ENCODE peak calls at places on chromosomes 16 and 17, in six cellular contexts. N is lower lobe of right lung, I is uterus, J is Calu3, M is A549, T is HFFc6. P is an unnamed sample.

GRCh38 chr16:56944954-56945839 is 13.3 kb downstream of the HERPUD1 start:
- DNase-seq in N (no peak), I (no peak), J (no peak), M (no peak), T (no peak), P (no peak)

GRCh38 chr16:66446737-66447136 is 19.6 kb downstream of the BEAN1 start:
- DNase-seq in N (no peak), I (no peak), J (no peak), M (no peak), T (no peak), P (no peak)

GRCh38 chr16:74431516-74431915 is 10.2 kb upstream of the CLEC18B start:
- DNase-seq in N (no peak), I (no peak), J (no peak), M (no peak), T (no peak), P (no peak)

GRCh38 chr17:73531171-73531570 is 113.1 kb downstream of the SDK2 start:
- DNase-seq in N (no peak), I (no peak), J (no peak), M (no peak), T (no peak), P (no peak)

GRCh38 chr17:78477913-78478756 is 99.1 kb downstream of the DNAH17 start:
- DNase-seq in N (no peak), I (no peak), J (no peak), M (no peak), T (no peak), P (no peak)

GRCh38 chr17:39962642-39963220 is at the start of gene GSDMA:
- DNase-seq in N (no peak), I (no peak), J (peak), M (no peak), T (no peak), P (no peak)

GRCh38 chr17:40320771-40321501 is 12.0 kb downstream of the RARA start:
- DNase-seq in N (peak), I (peak), J (no peak), M (no peak), T (no peak), P (no peak)

GRCh38 chr17:261640-262039 is 80.2 kb upstream of the DOC2B start:
- DNase-seq in N (peak), I (peak), J (no peak), M (no peak), T (no peak), P (no peak)

GRCh38 chr16:53952215-53953208 is 248.6 kb downstream of the FTO start:
- DNase-seq in N (no peak), I (no peak), J (no peak), M (no peak), T (no peak), P (no peak)

GRCh38 chr17:57633236-57633635 is 111.9 kb downstream of the CCDC182 start:
- DNase-seq in N (no peak), I (no peak), J (no peak), M (no peak), T (no peak), P (no peak)

GRCh38 chr17:9026741-9027140 is 5.4 kb downstream of the NTN1 start:
- DNase-seq in N (no peak), I (no peak), J (no peak), M (no peak), T (no peak), P (no peak)

GRCh38 chr17:48729335-48730239 is 1.0 kb upstream of the HOXB13 start:
- DNase-seq in N (no peak), I (no peak), J (no peak), M (no peak), T (no peak), P (no peak)

GRCh38 chr16:47311738-47312505 is 148.9 kb downstream of the ITFG1 start:
- DNase-seq in N (no peak), I (no peak), J (peak), M (no peak), T (no peak), P (no peak)

GRCh38 chr17:80859004-80859941 is 132.4 kb upstream of the CHMP6 start:
- DNase-seq in N (no peak), I (peak), J (no peak), M (no peak), T (peak), P (peak)

GRCh38 chr17:77125432-77125901 is 15.3 kb upstream of the SEC14L1 start:
- DNase-seq in N (no peak), I (no peak), J (peak), M (peak), T (peak), P (no peak)

GRCh38 chr16:920722-921121 is 50.1 kb downstream of the LMF1 start:
- DNase-seq in N (no peak), I (peak), J (no peak), M (no peak), T (peak), P (peak)

GRCh38 chr17:52159159-52159809 is 770 bp upstream of the CA10 start:
- DNase-seq in N (no peak), I (no peak), J (no peak), M (no peak), T (no peak), P (no peak)

GRCh38 chr16:69150146-69150865 is 17.9 kb downstream of the UTP4 start:
- DNase-seq in N (no peak), I (peak), J (peak), M (peak), T (peak), P (peak)

GRCh38 chr17:8680850-8681174 is 50.3 kb upstream of the MYH10 start:
- DNase-seq in N (no peak), I (no peak), J (no peak), M (no peak), T (no peak), P (no peak)

GRCh38 chr16:30472328-30472942 is at the start of gene ITGAL:
- DNase-seq in N (peak), I (no peak), J (no peak), M (no peak), T (no peak), P (no peak)

GRCh38 chr17:7586673-7587419 is 3.0 kb downstream of the SOX15 start:
- DNase-seq in N (no peak), I (no peak), J (peak), M (peak), T (no peak), P (no peak)
- TF ChIP-seq CTCF in N (no peak), I (no peak), J (peak), M (peak), T (peak), P (no peak)

GRCh38 chr17:63498621-63499195 is 21.8 kb downstream of the ACE start:
- DNase-seq in N (no peak), I (no peak), J (no peak), M (no peak), T (peak), P (peak)

GRCh38 chr17:63496663-63497400 is 20.0 kb downstream of the ACE start:
- DNase-seq in N (no peak), I (no peak), J (no peak), M (no peak), T (no peak), P (no peak)

GRCh38 chr17:63495471-63495870 is 18.6 kb downstream of the ACE start:
- DNase-seq in N (no peak), I (no peak), J (no peak), M (no peak), T (no peak), P (no peak)

GRCh38 chr17:63496177-63496576 is 19.3 kb downstream of the ACE start:
- DNase-seq in N (no peak), I (no peak), J (no peak), M (no peak), T (no peak), P (no peak)

GRCh38 chr17:63497708-63498483 is 21.0 kb downstream of the ACE start:
- DNase-seq in N (no peak), I (no peak), J (no peak), M (no peak), T (no peak), P (no peak)
- TF ChIP-seq CTCF in N (peak), I (no peak), J (no peak), M (peak), T (peak), P (peak)

DNA sequence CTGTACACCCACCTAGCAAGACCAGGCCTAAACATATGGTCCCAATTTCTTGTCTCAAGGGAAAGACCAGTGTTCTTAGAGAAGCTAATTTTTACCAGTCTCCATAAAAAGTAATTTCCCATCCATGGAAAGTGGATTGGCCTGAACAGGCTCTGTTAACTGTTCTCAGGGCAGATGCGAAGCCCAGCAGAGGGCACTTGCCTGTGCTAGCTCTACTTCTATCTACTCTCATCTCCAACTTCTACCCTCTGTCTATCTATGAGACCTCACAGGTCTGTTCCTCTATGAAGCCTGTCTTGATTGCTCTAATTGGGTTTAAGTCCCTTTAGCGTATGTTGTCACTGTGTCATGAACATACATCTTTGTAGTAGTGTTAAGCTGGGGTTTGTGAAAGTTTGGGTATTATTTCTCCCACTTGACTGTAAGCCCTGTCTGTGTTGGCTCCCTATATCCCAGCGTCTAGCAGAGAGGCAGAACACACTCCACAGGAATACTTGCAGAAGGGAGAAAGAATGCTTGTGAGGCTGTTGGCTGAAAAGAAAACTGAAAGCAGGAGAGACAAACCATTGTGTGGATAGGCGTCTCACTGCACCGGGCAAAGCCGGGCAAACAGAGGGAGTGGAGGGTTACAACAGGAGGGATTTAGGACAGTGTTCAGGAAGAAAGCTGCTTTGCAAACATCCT is 167.2 kb upstream of the MAF start:
- DNase-seq in N (no peak), I (peak), J (peak), M (no peak), T (no peak), P (peak)
- TF ChIP-seq CTCF in N (no peak), I (peak), J (no peak), M (peak), T (peak), P (peak)

GRCh38 chr16:84396537-84397008 is 28.2 kb downstream of the ATP2C2 start:
- DNase-seq in N (peak), I (no peak), J (peak), M (peak), T (no peak), P (no peak)

GRCh38 chr16:84391151-84391873 is 23.0 kb downstream of the ATP2C2 start:
- DNase-seq in N (no peak), I (no peak), J (no peak), M (no peak), T (no peak), P (no peak)

GRCh38 chr16:84397090-84397489 is 28.8 kb downstream of the ATP2C2 start:
- DNase-seq in N (no peak), I (no peak), J (no peak), M (no peak), T (no peak), P (no peak)
- TF ChIP-seq CTCF in N (peak), I (no peak), J (peak), M (peak), T (peak), P (no peak)

DNA sequence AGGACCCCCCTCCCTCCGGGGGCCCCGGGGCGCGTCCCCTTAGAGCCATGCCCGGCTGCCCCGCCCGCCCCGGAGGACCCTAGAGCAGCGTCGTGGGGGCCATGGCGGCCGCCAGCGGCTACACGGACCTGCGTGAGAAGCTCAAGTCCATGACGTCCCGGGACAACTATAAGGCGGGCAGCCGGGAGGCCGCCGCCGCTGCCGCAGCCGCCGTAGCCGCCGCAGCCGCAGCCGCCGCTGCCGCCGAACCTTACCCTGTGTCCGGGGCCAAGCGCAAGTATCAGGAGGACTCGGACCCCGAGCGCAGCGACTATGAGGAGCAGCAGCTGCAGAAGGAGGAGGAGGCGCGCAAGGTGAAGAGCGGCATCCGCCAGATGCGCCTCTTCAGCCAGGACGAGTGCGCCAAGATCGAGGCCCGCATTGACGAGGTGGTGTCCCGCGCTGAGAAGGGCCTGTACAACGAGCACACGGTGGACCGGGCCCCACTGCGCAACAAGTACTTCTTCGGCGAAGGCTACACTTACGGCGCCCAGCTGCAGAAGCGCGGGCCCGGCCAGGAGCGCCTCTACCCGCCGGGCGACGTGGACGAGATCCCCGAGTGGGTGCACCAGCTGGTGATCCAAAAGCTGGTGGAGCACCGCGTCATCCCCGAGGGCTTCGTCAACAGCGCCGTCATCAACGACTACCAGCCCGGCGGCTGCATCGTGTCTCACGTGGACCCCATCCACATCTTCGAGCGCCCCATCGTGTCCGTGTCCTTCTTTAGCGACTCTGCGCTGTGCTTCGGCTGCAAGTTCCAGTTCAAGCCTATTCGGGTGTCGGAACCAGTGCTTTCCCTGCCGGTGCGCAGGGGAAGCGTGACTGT is 747 bp downstream of the ALKBH5 start:
- DNase-seq in N (peak), I (peak), J (peak), M (no peak), T (peak), P (no peak)
- TF ChIP-seq CTCF in N (no peak), I (no peak), J (no peak), M (no peak), T (no peak), P (no peak)

DNA sequence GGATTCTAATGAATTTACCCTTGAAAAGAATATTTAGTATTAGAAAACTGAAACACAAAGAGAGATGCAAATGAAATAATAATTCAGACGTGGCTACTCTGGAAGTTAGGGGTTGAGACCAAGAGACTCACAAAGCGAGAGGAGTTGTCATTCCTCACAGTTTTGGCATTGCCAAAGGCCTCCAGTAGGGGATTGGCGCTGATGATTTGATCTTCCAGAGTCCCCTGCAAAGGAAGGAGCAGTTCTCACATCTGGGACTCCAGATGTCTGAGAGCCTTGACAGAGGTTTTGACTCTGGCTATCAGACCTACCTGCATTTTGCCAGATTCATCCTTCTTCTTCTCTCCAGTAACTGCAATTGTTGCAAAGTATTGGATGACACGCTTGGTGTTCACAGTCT is 6.6 kb downstream of the MYH8 start:
- DNase-seq in N (no peak), I (no peak), J (no peak), M (no peak), T (no peak), P (no peak)
- TF ChIP-seq CTCF in N (no peak), I (no peak), J (no peak), M (no peak), T (no peak), P (no peak)